ENCODE peak calls at places on chromosome 18, in six cellular contexts. T, G, M, O, I and Z are unnamed samples.

GRCh38 chr18:80231616-80232015 is 15.7 kb downstream of the PARD6G start:
- DNase-seq in I (no peak), T (no peak), G (no peak), O (no peak), M (no peak), Z (peak)

GRCh38 chr18:23401400-23402347 is 51.4 kb upstream of the RIOK3 start:
- DNase-seq in I (peak), T (peak), O (no peak), G (peak), M (peak), Z (no peak)

GRCh38 chr18:3823073-3823472 is 373.1 kb downstream of the TGIF1 start:
- DNase-seq in O (no peak), I (no peak), T (no peak), G (no peak), M (no peak), Z (no peak)

GRCh38 chr18:2913398-2914005 is 66.7 kb downstream of the EMILIN2 start:
- DNase-seq in T (no peak), M (peak), O (no peak), I (no peak), G (no peak), Z (peak)

GRCh38 chr18:74060511-74061028 is 87.1 kb downstream of the FBXO15 start:
- DNase-seq in O (no peak), G (no peak), M (no peak), I (no peak), T (no peak), Z (no peak)

GRCh38 chr18:58186258-58186948 is 142.4 kb downstream of the NEDD4L start:
- DNase-seq in O (no peak), I (peak), M (no peak), G (no peak), T (peak), Z (no peak)

GRCh38 chr18:46413684-46414083 is 243.3 kb downstream of the LOXHD1 start:
- DNase-seq in T (no peak), M (no peak), I (no peak), O (no peak), G (no peak), Z (no peak)

GRCh38 chr18:48814490-48815181 is 136.1 kb downstream of the SMAD7 start:
- DNase-seq in G (peak), T (no peak), I (peak), O (no peak), M (peak), Z (peak)

GRCh38 chr18:42532119-42532518 is 577.1 kb downstream of the PIK3C3 start:
- DNase-seq in I (no peak), T (no peak), G (no peak), M (no peak), O (no peak), Z (no peak)

GRCh38 chr18:24234330-24234729 is 95.5 kb downstream of the CABYR start:
- DNase-seq in M (no peak), G (no peak), I (no peak), T (no peak), O (no peak), Z (no peak)

GRCh38 chr18:74139414-74139813 is 8.2 kb downstream of the FBXO15 start:
- DNase-seq in G (no peak), M (no peak), T (no peak), I (no peak), O (no peak), Z (no peak)

GRCh38 chr18:56124186-56124585 is 514.2 kb downstream of the TXNL1 start:
- DNase-seq in G (no peak), I (no peak), T (no peak), M (no peak), O (no peak), Z (no peak)

GRCh38 chr18:14939141-14939540 is 191.2 kb downstream of the ANKRD30B start:
- DNase-seq in M (no peak), I (no peak), G (no peak), T (no peak), O (no peak), Z (no peak)

DNA sequence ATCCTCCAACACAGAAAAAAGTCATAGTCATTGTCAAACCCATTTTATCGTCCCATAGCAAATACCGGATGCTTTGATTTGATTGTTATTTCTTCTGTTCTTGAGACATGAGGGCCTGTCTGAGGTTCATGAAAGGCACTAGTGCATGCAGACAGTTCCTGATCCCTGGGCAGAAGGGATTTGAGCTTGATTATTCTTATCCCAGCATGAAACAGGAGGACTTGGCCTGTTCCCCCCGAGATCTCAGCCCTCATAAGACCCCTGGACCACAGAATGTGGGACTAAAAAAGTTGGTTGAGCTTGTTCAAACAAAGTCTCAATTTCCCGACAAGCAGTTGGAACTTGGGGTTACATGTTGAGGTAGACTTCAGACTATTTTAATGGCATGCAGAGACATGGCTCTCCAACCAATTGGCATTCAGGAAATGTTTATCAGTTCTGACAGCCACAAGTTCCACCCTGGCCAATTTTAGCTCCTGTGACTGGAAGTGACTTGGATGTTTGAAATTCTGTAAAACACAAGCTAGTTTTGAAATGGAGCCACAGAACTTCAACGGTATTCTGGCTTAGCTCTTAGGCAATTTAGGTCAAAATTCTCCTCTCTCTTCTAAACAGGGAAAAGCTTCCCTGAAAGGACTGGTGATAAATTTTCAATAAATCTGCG is 366.9 kb upstream of the SLC14A2 start:
- DNase-seq in G (no peak), T (no peak), M (no peak), I (no peak), O (no peak), Z (peak)
- TF ChIP-seq EP300 in G (no peak), T (no peak), M (no peak), I (peak), O (no peak), Z (peak)

GRCh38 chr18:63205791-63206252 is 113.7 kb downstream of the BCL2 start:
- DNase-seq in O (no peak), G (no peak), I (no peak), T (no peak), M (no peak), Z (no peak)
- H3K27ac ChIP-seq in O (no peak), G (peak), I (no peak), T (no peak), M (no peak), Z (no peak)

GRCh38 chr18:75209129-75209951 is at the start of gene PTGR3:
- DNase-seq in O (no peak), G (peak), I (peak), T (peak), M (peak), Z (peak)
- TF ChIP-seq POLR2A in O (no peak), G (peak), I (no peak), T (peak), M (peak), Z (no peak)

GRCh38 chr18:11830585-11830984 is 20.6 kb upstream of the CHMP1B start:
- DNase-seq in M (no peak), G (no peak), O (no peak), T (no peak), I (no peak), Z (no peak)

GRCh38 chr18:11828772-11829432 is 22.3 kb upstream of the CHMP1B start:
- DNase-seq in O (no peak), G (no peak), T (no peak), M (no peak), I (no peak), Z (no peak)

GRCh38 chr18:11840493-11840892 is 10.7 kb upstream of the CHMP1B start:
- DNase-seq in M (no peak), G (no peak), O (no peak), T (peak), I (no peak), Z (no peak)

GRCh38 chr18:11839556-11839955 is 11.7 kb upstream of the CHMP1B start:
- DNase-seq in T (no peak), M (no peak), O (no peak), I (no peak), G (no peak), Z (no peak)

GRCh38 chr18:11834772-11835171 is 16.4 kb upstream of the CHMP1B start:
- DNase-seq in G (no peak), I (no peak), M (no peak), T (no peak), O (no peak), Z (no peak)
- TF ChIP-seq EP300 in G (no peak), I (no peak), M (no peak), T (no peak), O (no peak), Z (no peak)

GRCh38 chr18:22275706-22276333 is 106.4 kb downstream of the GATA6 start:
- DNase-seq in O (no peak), M (no peak), T (no peak), I (no peak), G (no peak), Z (no peak)
- H3K27ac ChIP-seq in O (no peak), M (no peak), T (no peak), I (no peak), G (no peak), Z (no peak)

DNA sequence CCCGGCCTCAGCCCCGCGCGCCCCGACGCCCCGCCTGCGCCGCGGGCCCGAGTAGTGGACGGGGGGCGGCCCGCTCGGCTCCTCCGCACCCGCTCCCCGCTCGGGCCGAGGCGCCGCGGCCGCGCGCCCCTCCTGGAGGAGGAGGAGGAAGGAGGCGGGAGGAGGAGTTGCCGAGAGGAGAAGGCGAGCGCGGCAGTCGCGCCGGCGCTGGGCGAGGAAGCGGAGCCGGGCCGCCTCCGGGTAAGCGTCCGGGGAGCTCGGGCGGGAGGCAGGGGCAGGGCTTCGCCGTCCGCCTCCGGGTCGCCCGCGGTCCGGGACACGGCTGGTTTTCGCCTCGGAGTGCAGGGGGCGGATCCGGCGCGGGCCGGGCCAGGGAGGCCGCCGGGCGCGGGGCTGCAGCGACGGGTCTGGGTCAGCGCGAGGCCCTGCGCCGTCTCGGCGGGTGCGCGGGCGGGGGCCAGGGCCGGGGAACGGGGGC is at the start of gene SOCS6:
- DNase-seq in I (peak), O (no peak), T (no peak), M (peak), G (peak), Z (peak)
- TF ChIP-seq POLR2A in I (no peak), O (peak), T (peak), M (no peak), G (peak), Z (no peak)

GRCh38 chr18:4869101-4869500 is 328.0 kb downstream of the AKAIN1 start:
- DNase-seq in G (no peak), O (no peak), M (no peak), I (no peak), T (no peak), Z (no peak)

GRCh38 chr18:4871197-4871596 is 325.9 kb downstream of the AKAIN1 start:
- DNase-seq in I (no peak), G (no peak), M (no peak), O (no peak), T (no peak), Z (no peak)

GRCh38 chr18:4870177-4870773 is 326.8 kb downstream of the AKAIN1 start:
- DNase-seq in T (no peak), G (no peak), M (no peak), O (no peak), I (no peak), Z (no peak)
- TF ChIP-seq EP300 in T (no peak), G (no peak), M (no peak), O (no peak), I (no peak), Z (no peak)